ENCODE peak calls at places on chromosome 20, in seven cellular contexts. X is hepatocyte, D is GM12878, N is neural progenitor cell, I is GM23248, V is fibroblast of lung, G is Panc1. S is an unnamed sample. For H3K4me1 and H3K27me3, the result is how much of the 10 kb centered on the place peaks cover.

GRCh38 chr20:58228484-58229197 is at the start of gene ANKRD60:
- DNase-seq in X (peak), D (no peak), N (peak), I (peak), V (peak), G (no peak), S (no peak)

GRCh38 chr20:24673678-24674570 is 204.5 kb downstream of the SYNDIG1 start:
- DNase-seq in X (no peak), D (no peak), N (no peak), I (peak), V (peak), G (no peak), S (no peak)

GRCh38 chr20:48921883-48922867 is 664 bp downstream of the ARFGEF2 start:
- DNase-seq in X (peak), D (no peak), N (no peak), I (peak), V (peak), G (no peak), S (no peak)

GRCh38 chr20:20412750-20413149 is 44.8 kb downstream of the INSM1 start:
- DNase-seq in X (no peak), D (no peak), N (peak), I (no peak), V (no peak), G (no peak), S (no peak)

GRCh38 chr20:38426006-38426405 is 9.1 kb downstream of the SNHG17 start:
- DNase-seq in X (peak), D (no peak), N (no peak), I (peak), V (peak), G (no peak), S (no peak)

GRCh38 chr20:20229595-20229994 is 138.3 kb upstream of the INSM1 start:
- DNase-seq in X (no peak), D (no peak), N (no peak), I (peak), V (no peak), G (no peak), S (no peak)

GRCh38 chr20:10209091-10209490 is 9.5 kb upstream of the SNAP25 start:
- DNase-seq in X (no peak), D (no peak), N (no peak), I (no peak), V (peak), G (no peak), S (no peak)

GRCh38 chr20:46357030-46357514 is 48.8 kb upstream of the CDH22 start:
- DNase-seq in X (no peak), D (no peak), N (no peak), I (no peak), V (no peak), G (no peak), S (no peak)

GRCh38 chr20:59063358-59064213 is 21.0 kb upstream of the PRELID3B start:
- DNase-seq in X (peak), D (no peak), N (peak), I (peak), V (peak), G (no peak), S (peak)

GRCh38 chr20:15814903-15815302 is 758.3 kb downstream of the KIF16B start:
- DNase-seq in X (peak), D (no peak), N (no peak), I (peak), V (no peak), G (no peak), S (no peak)

GRCh38 chr20:54118220-54119001 is 48.0 kb upstream of the BCAS1 start:
- DNase-seq in X (no peak), D (no peak), N (no peak), I (no peak), V (no peak), G (no peak), S (no peak)
- H3K4me1 ChIP-seq in X (under half), D (under half), N (under half), I (under half), V (under half), G (under half), S (under half)

GRCh38 chr20:32792316-32792715 is 27.4 kb upstream of the MAPRE1 start:
- DNase-seq in X (peak), D (peak), N (peak), I (peak), V (no peak), G (no peak), S (peak)
- H3K27me3 ChIP-seq in X (under half), D (under half), N (under half), I (under half), V (under half), G (under half), S (under half)

GRCh38 chr20:62876441-62876825 is 14.8 kb upstream of the TCFL5 start:
- DNase-seq in X (no peak), D (no peak), N (no peak), I (no peak), V (no peak), G (no peak), S (no peak)
- H3K4me1 ChIP-seq in X (under half), D (under half), N (under half), I (under half), V (under half), G (under half), S (under half)

GRCh38 chr20:19223640-19224039 is 11.2 kb downstream of the SLC24A3 start:
- DNase-seq in X (no peak), D (no peak), N (no peak), I (no peak), V (no peak), G (no peak), S (no peak)

DNA sequence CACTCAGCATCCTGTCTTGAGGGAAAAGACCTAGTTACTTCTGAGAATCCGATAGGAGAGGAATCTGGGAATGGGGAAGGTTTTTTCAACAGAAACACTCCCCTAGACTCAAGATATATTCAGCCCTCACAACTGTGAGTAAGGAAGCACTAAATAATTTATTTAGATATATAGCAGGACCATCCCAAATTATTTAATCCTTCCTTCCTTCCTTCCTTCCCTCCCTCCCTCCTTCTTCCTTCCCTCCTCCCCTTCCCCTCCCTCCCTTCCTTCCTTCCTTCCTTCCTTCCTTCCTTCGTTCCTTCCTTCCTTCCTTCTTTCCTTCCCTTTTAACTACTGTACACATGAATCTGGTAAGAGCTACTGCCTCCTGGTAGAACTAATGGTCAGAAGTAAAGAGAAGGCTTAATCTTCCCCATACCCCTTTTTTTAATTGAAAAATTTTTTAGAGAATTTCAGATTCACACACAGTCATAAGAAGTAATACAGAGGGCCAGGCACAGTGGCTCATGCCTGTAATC is 10.1 kb downstream of the SLC24A3 start:
- DNase-seq in X (no peak), D (no peak), N (no peak), I (no peak), V (no peak), G (no peak), S (no peak)
- H3K27me3 ChIP-seq in X (under half), D (under half), N (under half), I (under half), V (under half), G (under half), S (under half)